ENCODE peak calls at places on chromosomes 13 and 19, in ten cellular contexts. C, A, Y, I, F, W, O, E, N and S are unnamed samples.

GRCh38 chr13:51778407-51778806 is 25.6 kb downstream of the DHRS12 start:
- DNase-seq in C (no peak), A (no peak), Y (no peak), I (no peak), F (no peak), W (no peak), O (no peak), E (no peak), N (no peak), S (no peak)

GRCh38 chr13:102198418-102199322 is 203.2 kb downstream of the FGF14 start:
- DNase-seq in C (no peak), A (no peak), Y (no peak), I (no peak), F (no peak), W (no peak), O (no peak), E (no peak), N (no peak), S (no peak)

GRCh38 chr13:102141625-102142472 is 260.0 kb downstream of the FGF14 start:
- DNase-seq in C (peak), A (peak), Y (no peak), I (no peak), F (no peak), W (no peak), O (no peak), E (peak), N (no peak), S (no peak)

GRCh38 chr13:24460256-24460655 is 52.3 kb downstream of the PARP4 start:
- DNase-seq in C (no peak), A (no peak), Y (no peak), I (no peak), F (no peak), W (no peak), O (no peak), E (no peak), N (no peak), S (no peak)

GRCh38 chr19:42274065-42274682 is 5.1 kb downstream of the CIC start:
- DNase-seq in C (no peak), A (no peak), Y (no peak), I (no peak), F (no peak), W (no peak), O (no peak), E (no peak), N (no peak), S (no peak)

GRCh38 chr19:1294688-1295087 is 9.0 kb downstream of the EFNA2 start:
- DNase-seq in C (no peak), A (no peak), Y (no peak), I (no peak), F (no peak), W (no peak), O (no peak), E (no peak), N (no peak), S (no peak)

GRCh38 chr19:41552558-41552957 is 23.4 kb upstream of the CEACAM21 start:
- DNase-seq in C (no peak), A (no peak), Y (no peak), I (no peak), F (no peak), W (no peak), O (no peak), E (no peak), N (no peak), S (no peak)

GRCh38 chr19:15124572-15125231 is 17.5 kb downstream of the SYDE1 start:
- DNase-seq in C (no peak), A (peak), Y (no peak), I (no peak), F (peak), W (no peak), O (no peak), E (no peak), N (no peak), S (no peak)

GRCh38 chr19:45049073-45049736 is 10.4 kb downstream of the CLASRP start:
- DNase-seq in C (no peak), A (no peak), Y (no peak), I (peak), F (no peak), W (no peak), O (no peak), E (no peak), N (no peak), S (no peak)

GRCh38 chr19:4304509-4305252 is at the start of gene FSD1:
- DNase-seq in C (peak), A (peak), Y (peak), I (no peak), F (peak), W (peak), O (no peak), E (peak), N (peak), S (peak)

GRCh38 chr19:43692364-43692763 is 22.4 kb upstream of the PLAUR start:
- DNase-seq in C (no peak), A (no peak), Y (no peak), I (no peak), F (no peak), W (no peak), O (no peak), E (no peak), N (no peak), S (no peak)

GRCh38 chr19:16161848-16162247 is 11.5 kb downstream of the CIB3 start:
- DNase-seq in C (no peak), A (no peak), Y (no peak), I (no peak), F (no peak), W (no peak), O (no peak), E (peak), N (no peak), S (no peak)

GRCh38 chr19:8610041-8610927 is at the start of gene ADAMTS10:
- DNase-seq in C (no peak), A (peak), Y (peak), I (no peak), F (no peak), W (no peak), O (no peak), E (no peak), N (peak), S (peak)

GRCh38 chr19:12936582-12936981 is 1.8 kb upstream of the CALR start:
- DNase-seq in C (no peak), A (no peak), Y (no peak), I (no peak), F (no peak), W (peak), O (no peak), E (no peak), N (no peak), S (peak)

GRCh38 chr13:75180805-75181455 is 301.0 kb downstream of the TBC1D4 start:
- DNase-seq in C (no peak), A (no peak), Y (no peak), I (no peak), F (no peak), W (no peak), O (no peak), E (peak), N (no peak), S (no peak)